ENCODE peak calls at places on chromosomes 16 and 17, in nine cellular contexts. O, N, S, F, M, J, K, D and Z are unnamed samples.

GRCh38 chr16:67283826-67284555 is 4.7 kb downstream of the PLEKHG4 start:
- DNase-seq in D (no peak), M (no peak), J (no peak), N (no peak), O (no peak), S (no peak), K (no peak), F (no peak), Z (no peak)

GRCh38 chr17:55812323-55812722 is 61.5 kb downstream of the PCTP start:
- DNase-seq in M (no peak), K (no peak), J (no peak), F (no peak), D (no peak), O (no peak), S (no peak), N (no peak), Z (no peak)

GRCh38 chr16:66549284-66550131 is at the start of gene TK2:
- DNase-seq in D (peak), K (peak), F (no peak), S (peak), N (peak), O (peak), J (peak), M (peak), Z (peak)

GRCh38 chr16:86443508-86444130 is 66.7 kb upstream of the FOXF1 start:
- DNase-seq in K (no peak), N (no peak), F (no peak), M (no peak), D (no peak), O (no peak), J (no peak), S (no peak), Z (no peak)

GRCh38 chr16:75305364-75306101 is 54.1 kb upstream of the BCAR1 start:
- DNase-seq in S (no peak), N (peak), F (no peak), D (peak), K (peak), O (peak), J (peak), M (peak), Z (peak)

GRCh38 chr17:38550661-38551060 is 55.1 kb downstream of the SRCIN1 start:
- DNase-seq in J (peak), S (no peak), K (no peak), N (no peak), M (no peak), D (peak), O (no peak), F (no peak), Z (no peak)

GRCh38 chr17:68400404-68400735 is 56.9 kb downstream of the WIPI1 start:
- DNase-seq in J (no peak), M (no peak), F (no peak), S (no peak), K (no peak), N (no peak), D (no peak), O (no peak), Z (no peak)

GRCh38 chr16:4298761-4299522 is 16.9 kb upstream of the GLIS2 start:
- DNase-seq in F (no peak), O (no peak), S (no peak), M (no peak), K (peak), N (no peak), D (peak), J (peak), Z (no peak)

GRCh38 chr16:23432176-23433128 is 20.5 kb downstream of the COG7 start:
- DNase-seq in J (peak), F (no peak), K (peak), M (no peak), S (no peak), O (no peak), N (no peak), D (no peak), Z (no peak)

GRCh38 chr16:69182730-69183416 is 4.1 kb upstream of the SNTB2 start:
- DNase-seq in J (no peak), D (no peak), M (no peak), F (no peak), S (no peak), N (peak), K (no peak), O (no peak), Z (no peak)

GRCh38 chr16:57750796-57751538 is 15.4 kb downstream of the KATNB1 start:
- DNase-seq in O (no peak), F (no peak), M (no peak), J (no peak), S (no peak), N (no peak), D (no peak), K (no peak), Z (no peak)

GRCh38 chr17:2837147-2837561 is 40.9 kb downstream of the RAP1GAP2 start:
- DNase-seq in N (no peak), J (no peak), F (no peak), D (no peak), O (peak), S (peak), M (no peak), K (no peak), Z (peak)

GRCh38 chr17:18959071-18959844 is 7.3 kb downstream of the SLC5A10 start:
- DNase-seq in N (no peak), S (no peak), D (no peak), O (no peak), J (no peak), F (no peak), K (no peak), M (no peak), Z (no peak)

GRCh38 chr17:48554412-48555090 is 9.6 kb upstream of the HOXB2 start:
- DNase-seq in O (no peak), F (no peak), J (no peak), N (no peak), K (no peak), S (no peak), M (no peak), D (no peak), Z (no peak)

GRCh38 chr17:1975573-1975972 is 49.6 kb downstream of the RTN4RL1 start:
- DNase-seq in D (no peak), M (no peak), N (no peak), J (no peak), S (no peak), O (no peak), K (no peak), F (no peak), Z (no peak)

GRCh38 chr17:18987862-18988545 is 16.6 kb downstream of the FAM83G start:
- DNase-seq in S (no peak), O (no peak), M (no peak), J (no peak), D (no peak), N (no peak), F (no peak), K (no peak), Z (no peak)

GRCh38 chr17:33469911-33470310 is 176.8 kb upstream of the ASIC2 start:
- DNase-seq in N (no peak), S (no peak), M (no peak), F (no peak), D (peak), J (peak), K (no peak), O (no peak), Z (no peak)

GRCh38 chr17:48392836-48393235 is 37.2 kb downstream of the SKAP1 start:
- DNase-seq in S (no peak), D (no peak), F (no peak), M (no peak), N (no peak), O (no peak), J (no peak), K (no peak), Z (no peak)

GRCh38 chr17:48642059-48642842 is 16.1 kb upstream of the HOXB9 start:
- DNase-seq in M (no peak), K (no peak), S (no peak), D (no peak), F (no peak), N (no peak), J (no peak), O (no peak), Z (no peak)

GRCh38 chr17:78341559-78342437 is 18.1 kb downstream of the SOCS3 start:
- DNase-seq in D (peak), F (no peak), K (peak), J (peak), O (peak), M (no peak), S (no peak), N (no peak), Z (no peak)